ENCODE peak calls at places on chromosome 15, in four cellular contexts. M is GM12891, D is HL-60, G is GM12878. B is an unnamed sample.

GRCh38 chr15:28943146-28943545 is 57.4 kb downstream of the APBA2 start:
- DNase-seq in M (no peak), D (no peak), G (no peak), B (no peak)

GRCh38 chr15:28023422-28023821 is 75.7 kb downstream of the OCA2 start:
- DNase-seq in G (no peak), D (no peak), M (no peak), B (no peak)

GRCh38 chr15:52505141-52505540 is 23.5 kb downstream of the MYO5A start:
- DNase-seq in D (peak), M (no peak), G (no peak), B (no peak)

GRCh38 chr15:35696767-35697231 is 150.8 kb upstream of the DPH6 start:
- DNase-seq in G (no peak), D (no peak), M (no peak), B (peak)

GRCh38 chr15:66169023-66169422 is 84.5 kb downstream of the MEGF11 start:
- DNase-seq in G (no peak), D (no peak), M (peak), B (no peak)

GRCh38 chr15:60297047-60297446 is 100.7 kb downstream of the ANXA2 start:
- DNase-seq in M (no peak), D (no peak), G (no peak), B (no peak)

GRCh38 chr15:90545095-90545494 is 15.4 kb downstream of the CRTC3 start:
- DNase-seq in G (no peak), M (no peak), D (no peak), B (no peak)

GRCh38 chr15:33756950-33757349 is 211.3 kb upstream of the CHRM5 start:
- DNase-seq in D (no peak), M (no peak), G (no peak), B (no peak)

GRCh38 chr15:66619152-66619903 is 53.5 kb upstream of the LCTL start:
- DNase-seq in G (no peak), M (peak), D (peak), B (peak)

GRCh38 chr15:98781838-98782237 is 133.5 kb downstream of the IGF1R start:
- DNase-seq in G (no peak), D (no peak), M (no peak), B (no peak)

GRCh38 chr15:31866248-31866647 is 164.1 kb upstream of the CHRNA7 start:
- DNase-seq in G (no peak), M (no peak), D (no peak), B (no peak)

GRCh38 chr15:98800437-98801233 is 152.3 kb downstream of the IGF1R start:
- DNase-seq in M (no peak), D (peak), G (no peak), B (no peak)

GRCh38 chr15:78302579-78302978 is 3.2 kb upstream of the SKIC8 start:
- DNase-seq in D (no peak), G (no peak), M (no peak), B (no peak)

GRCh38 chr15:60635507-60636352 is 156.8 kb upstream of the ICE2 start:
- DNase-seq in G (peak), M (no peak), D (peak), B (no peak)

GRCh38 chr15:50192926-50193595 is 11.1 kb downstream of the SLC27A2 start:
- DNase-seq in M (no peak), D (no peak), G (no peak), B (no peak)

GRCh38 chr15:38127306-38127731 is 125.3 kb upstream of the SPRED1 start:
- DNase-seq in M (no peak), G (no peak), D (no peak), B (no peak)

GRCh38 chr15:50906954-50907865 is 1.3 kb upstream of the AP4E1 start:
- DNase-seq in M (peak), G (peak), D (peak), B (peak)

GRCh38 chr15:60966746-60967145 is 262.4 kb downstream of the RORA start:
- DNase-seq in D (no peak), G (no peak), M (no peak), B (no peak)

GRCh38 chr15:33242669-33243191 is 48.2 kb upstream of the FMN1 start:
- DNase-seq in M (no peak), G (no peak), D (no peak), B (peak)

GRCh38 chr15:65066001-65066634 is 1.7 kb downstream of the RASL12 start:
- DNase-seq in D (no peak), M (no peak), G (no peak), B (no peak)

DNA sequence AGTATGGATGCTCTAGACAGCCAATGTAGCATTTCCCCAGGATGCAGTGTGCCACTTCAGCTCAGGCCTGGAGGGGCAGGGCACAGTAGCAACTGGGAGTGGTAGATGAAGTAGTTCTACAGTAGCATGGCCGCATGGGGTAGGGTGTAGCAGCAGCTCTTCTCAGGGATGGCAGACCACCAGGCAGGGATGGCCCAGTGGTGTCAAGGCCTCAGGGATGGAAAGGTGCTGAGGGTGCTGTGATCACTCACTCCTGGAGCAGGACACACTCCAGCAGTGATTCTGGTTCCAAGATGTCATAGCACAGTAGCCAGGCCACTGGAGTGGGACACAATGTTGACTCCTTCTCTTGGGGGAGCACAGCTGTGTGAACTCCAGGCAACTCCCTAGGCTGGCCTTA is 210.9 kb upstream of the LYSMD4 start:
- DNase-seq in D (no peak), G (no peak), M (no peak), B (no peak)
- TF ChIP-seq SPI1 in D (no peak), G (no peak), M (no peak), B (no peak)

DNA sequence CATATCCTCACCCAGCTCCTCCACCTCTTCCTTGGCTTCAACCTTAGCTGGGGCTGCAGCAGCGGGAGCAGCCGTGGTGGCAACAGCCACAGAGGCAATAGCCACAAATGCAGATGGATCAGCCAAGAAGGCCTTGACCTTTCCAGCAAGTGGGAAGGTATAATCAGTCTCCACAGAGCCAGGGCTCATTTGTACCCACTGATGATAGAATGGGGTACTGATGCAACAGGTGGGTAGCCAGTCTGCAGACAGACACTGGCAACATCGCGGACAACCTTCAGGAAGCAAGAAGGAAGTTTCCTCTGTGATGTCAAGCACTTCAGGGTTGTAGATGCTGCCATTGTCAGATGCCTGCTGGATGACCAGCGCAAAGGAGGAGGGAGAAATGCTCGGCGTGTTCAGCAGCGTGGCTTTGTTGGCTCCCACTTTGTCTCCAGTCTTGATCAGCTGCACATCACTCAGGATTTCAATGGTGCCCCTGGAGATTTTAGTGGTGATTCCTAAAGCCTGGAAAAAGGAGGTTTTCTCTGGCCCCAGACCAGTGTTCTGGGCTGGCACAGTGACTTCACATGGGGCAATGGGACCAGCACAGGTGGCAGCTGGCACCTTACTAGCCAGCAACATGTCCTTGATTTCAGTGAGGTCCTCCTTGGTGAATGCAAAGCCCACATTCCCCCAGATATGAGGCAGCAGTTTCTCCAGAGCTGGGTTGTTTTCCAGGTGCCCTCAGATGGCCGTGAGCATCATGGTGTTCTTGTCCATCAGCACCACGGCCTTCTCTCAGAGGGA is 4.8 kb upstream of the PLCB2 start:
- DNase-seq in D (no peak), G (no peak), M (no peak), B (no peak)
- TF ChIP-seq SPI1 in D (no peak), G (no peak), M (no peak), B (no peak)

DNA sequence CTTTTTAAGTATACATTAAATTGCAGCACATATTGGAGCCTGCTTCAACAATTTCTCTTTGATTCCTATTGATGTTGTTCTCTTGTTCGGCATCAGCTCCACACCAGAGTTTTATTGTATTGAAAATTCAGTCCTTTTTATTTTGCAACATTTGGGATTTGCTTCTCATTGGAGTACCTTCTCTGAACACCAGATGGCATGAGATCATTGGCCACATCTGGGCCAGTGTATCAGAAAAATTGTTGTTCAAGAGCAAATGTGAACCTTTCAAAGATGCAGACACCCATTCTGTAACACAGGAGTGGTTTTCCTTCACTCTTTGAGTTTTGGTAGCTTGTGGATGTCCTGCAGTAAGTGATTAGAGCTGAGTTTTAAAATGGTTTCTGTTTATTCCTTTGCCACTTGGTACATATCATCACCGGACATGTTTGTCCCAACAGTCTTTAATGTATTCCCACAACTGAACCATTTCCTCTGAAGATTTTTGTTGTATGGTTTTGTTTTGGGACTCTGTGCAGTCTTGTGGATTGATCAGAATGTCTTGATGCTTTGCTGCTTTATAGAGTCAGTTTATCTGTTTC is 96.1 kb downstream of the MCTP2 start:
- DNase-seq in G (no peak), D (no peak), M (peak), B (peak)
- TF ChIP-seq SPI1 in G (no peak), D (no peak), M (no peak), B (no peak)

GRCh38 chr15:72800819-72801481 is 17.4 kb upstream of the ADPGK start:
- DNase-seq in M (no peak), G (no peak), D (no peak), B (no peak)
- TF ChIP-seq SPI1 in M (no peak), G (no peak), D (no peak), B (no peak)